ENCODE peak calls at places on chromosomes 11 and 22, in eight cellular contexts. One of them, this sample, is unnamed.

GRCh38 chr22:44026630-44027511 is 2.8 kb downstream of the PARVB start:
- DNase-seq in CD8-positive, alpha-beta T cell: peak; percentile 58
- DNase-seq in LHCN-M2: no peak
- DNase-seq in GM23248: peak; percentile 97
- DNase-seq in HepG2: no peak
- DNase-seq in NCI-H345: no peak
- DNase-seq in amygdala: no peak
- DNase-seq in T1000: peak; percentile 73
- DNase-seq in this sample: peak; percentile 92

GRCh38 chr11:65083134-65083833 is 556 bp downstream of the CDCA5 start:
- DNase-seq in CD8-positive, alpha-beta T cell: no peak
- DNase-seq in LHCN-M2: no peak
- DNase-seq in GM23248: peak; percentile 30
- DNase-seq in HepG2: no peak
- DNase-seq in NCI-H345: no peak
- DNase-seq in amygdala: no peak
- DNase-seq in T1000: no peak
- DNase-seq in this sample: no peak

GRCh38 chr11:94793822-94794221 is 25.7 kb downstream of the AMOTL1 start:
- DNase-seq in CD8-positive, alpha-beta T cell: no peak
- DNase-seq in LHCN-M2: peak; percentile 62
- DNase-seq in GM23248: peak; percentile 56
- DNase-seq in HepG2: no peak
- DNase-seq in NCI-H345: no peak
- DNase-seq in amygdala: no peak
- DNase-seq in T1000: no peak
- DNase-seq in this sample: no peak

GRCh38 chr11:10502065-10502680 is 38.8 kb downstream of the RNF141 start:
- DNase-seq in CD8-positive, alpha-beta T cell: no peak
- DNase-seq in LHCN-M2: no peak
- DNase-seq in GM23248: no peak
- DNase-seq in HepG2: no peak
- DNase-seq in NCI-H345: no peak
- DNase-seq in amygdala: no peak
- DNase-seq in T1000: no peak
- DNase-seq in this sample: no peak

GRCh38 chr11:76752321-76753175 is 30.6 kb upstream of the TSKU start:
- DNase-seq in CD8-positive, alpha-beta T cell: no peak
- DNase-seq in LHCN-M2: no peak
- DNase-seq in GM23248: peak; percentile 96
- DNase-seq in HepG2: no peak
- DNase-seq in NCI-H345: no peak
- DNase-seq in amygdala: no peak
- DNase-seq in T1000: no peak
- DNase-seq in this sample: peak; percentile 84

GRCh38 chr11:33942954-33943353 is 51.1 kb upstream of the LMO2 start:
- DNase-seq in CD8-positive, alpha-beta T cell: no peak
- DNase-seq in LHCN-M2: peak; percentile 87
- DNase-seq in GM23248: peak; percentile 94
- DNase-seq in HepG2: no peak
- DNase-seq in NCI-H345: no peak
- DNase-seq in amygdala: no peak
- DNase-seq in T1000: no peak
- DNase-seq in this sample: no peak

GRCh38 chr22:19998232-19998951 is 18.2 kb downstream of the ARVCF start:
- DNase-seq in CD8-positive, alpha-beta T cell: no peak
- DNase-seq in LHCN-M2: no peak
- DNase-seq in GM23248: no peak
- DNase-seq in HepG2: no peak
- DNase-seq in NCI-H345: no peak
- DNase-seq in amygdala: no peak
- DNase-seq in T1000: no peak
- DNase-seq in this sample: no peak

GRCh38 chr22:48589901-48590300 is 1237.8 kb downstream of the BRD1 start:
- DNase-seq in CD8-positive, alpha-beta T cell: no peak
- DNase-seq in LHCN-M2: no peak
- DNase-seq in GM23248: no peak
- DNase-seq in HepG2: no peak
- DNase-seq in NCI-H345: no peak
- DNase-seq in amygdala: no peak
- DNase-seq in T1000: no peak
- DNase-seq in this sample: no peak

GRCh38 chr22:27648853-27649252 is 152.7 kb downstream of the MN1 start:
- DNase-seq in CD8-positive, alpha-beta T cell: no peak
- DNase-seq in LHCN-M2: no peak
- DNase-seq in GM23248: no peak
- DNase-seq in HepG2: no peak
- DNase-seq in NCI-H345: no peak
- DNase-seq in amygdala: no peak
- DNase-seq in T1000: no peak
- DNase-seq in this sample: no peak

GRCh38 chr22:19109198-19110063 is 12.8 kb downstream of the DGCR2 start:
- DNase-seq in CD8-positive, alpha-beta T cell: peak; percentile 50
- DNase-seq in LHCN-M2: no peak
- DNase-seq in GM23248: peak; percentile 65
- DNase-seq in HepG2: peak; percentile 79
- DNase-seq in NCI-H345: no peak
- DNase-seq in amygdala: no peak
- DNase-seq in T1000: no peak
- DNase-seq in this sample: peak; percentile 76

GRCh38 chr11:33402066-33402465 is 144.9 kb downstream of the HIPK3 start:
- DNase-seq in CD8-positive, alpha-beta T cell: no peak
- DNase-seq in LHCN-M2: peak; percentile 30
- DNase-seq in GM23248: no peak
- DNase-seq in HepG2: no peak
- DNase-seq in NCI-H345: no peak
- DNase-seq in amygdala: no peak
- DNase-seq in T1000: no peak
- DNase-seq in this sample: no peak

GRCh38 chr11:6612816-6613136 is 760 bp upstream of the TAF10 start:
- DNase-seq in CD8-positive, alpha-beta T cell: no peak
- DNase-seq in LHCN-M2: no peak
- DNase-seq in GM23248: no peak
- DNase-seq in HepG2: peak; percentile 50
- DNase-seq in NCI-H345: peak; percentile 86
- DNase-seq in amygdala: no peak
- DNase-seq in T1000: no peak
- DNase-seq in this sample: no peak

GRCh38 chr11:78949976-78950690 is 375.5 kb upstream of the NARS2 start:
- DNase-seq in CD8-positive, alpha-beta T cell: no peak
- DNase-seq in LHCN-M2: no peak
- DNase-seq in GM23248: no peak
- DNase-seq in HepG2: no peak
- DNase-seq in NCI-H345: no peak
- DNase-seq in amygdala: no peak
- DNase-seq in T1000: no peak
- DNase-seq in this sample: no peak

GRCh38 chr11:67268036-67268683 is 1.9 kb downstream of the GRK2 start:
- DNase-seq in CD8-positive, alpha-beta T cell: peak; percentile 72
- DNase-seq in LHCN-M2: no peak
- DNase-seq in GM23248: no peak
- DNase-seq in HepG2: no peak
- DNase-seq in NCI-H345: no peak
- DNase-seq in amygdala: no peak
- DNase-seq in T1000: no peak
- DNase-seq in this sample: peak; percentile 75

GRCh38 chr11:9203715-9204311 is 61.3 kb downstream of the DENND5A start:
- DNase-seq in CD8-positive, alpha-beta T cell: peak; percentile 16
- DNase-seq in LHCN-M2: no peak
- DNase-seq in GM23248: no peak
- DNase-seq in HepG2: peak; percentile 10
- DNase-seq in NCI-H345: no peak
- DNase-seq in amygdala: no peak
- DNase-seq in T1000: no peak
- DNase-seq in this sample: no peak

GRCh38 chr11:66112640-66113098 is 42.6 kb downstream of the PACS1 start:
- DNase-seq in CD8-positive, alpha-beta T cell: no peak
- DNase-seq in LHCN-M2: peak; percentile 79
- DNase-seq in GM23248: peak; percentile 86
- DNase-seq in HepG2: no peak
- DNase-seq in NCI-H345: no peak
- DNase-seq in amygdala: no peak
- DNase-seq in T1000: no peak
- DNase-seq in this sample: no peak

GRCh38 chr11:121591405-121592033 is 138.8 kb upstream of the SORL1-AS1 start:
- DNase-seq in CD8-positive, alpha-beta T cell: peak; percentile 75
- DNase-seq in LHCN-M2: peak; percentile 66
- DNase-seq in GM23248: peak; percentile 84
- DNase-seq in HepG2: peak; percentile 59
- DNase-seq in NCI-H345: peak; percentile 73
- DNase-seq in amygdala: peak; percentile 12
- DNase-seq in T1000: peak; percentile 43
- DNase-seq in this sample: no peak

GRCh38 chr11:97860237-97860636 is 1160.5 kb upstream of the CNTN5 start:
- DNase-seq in CD8-positive, alpha-beta T cell: no peak
- DNase-seq in LHCN-M2: no peak
- DNase-seq in GM23248: no peak
- DNase-seq in HepG2: no peak
- DNase-seq in NCI-H345: no peak
- DNase-seq in amygdala: no peak
- DNase-seq in T1000: no peak
- DNase-seq in this sample: no peak

GRCh38 chr11:57179701-57180100 is 2.1 kb upstream of the LRRC55 start:
- DNase-seq in CD8-positive, alpha-beta T cell: no peak
- DNase-seq in LHCN-M2: no peak
- DNase-seq in GM23248: no peak
- DNase-seq in HepG2: no peak
- DNase-seq in NCI-H345: no peak
- DNase-seq in amygdala: no peak
- DNase-seq in T1000: no peak
- DNase-seq in this sample: no peak

GRCh38 chr22:33180371-33180770 is 122.2 kb upstream of the SYN3 start:
- DNase-seq in CD8-positive, alpha-beta T cell: no peak
- DNase-seq in LHCN-M2: no peak
- DNase-seq in GM23248: peak; percentile 38
- DNase-seq in HepG2: no peak
- DNase-seq in NCI-H345: no peak
- DNase-seq in amygdala: no peak
- DNase-seq in T1000: no peak
- DNase-seq in this sample: no peak

GRCh38 chr22:50529416-50530279 is at the start of gene TYMP:
- DNase-seq in CD8-positive, alpha-beta T cell: peak; percentile 56
- DNase-seq in LHCN-M2: no peak
- DNase-seq in GM23248: peak; percentile 82
- DNase-seq in HepG2: peak; percentile 19
- DNase-seq in NCI-H345: no peak
- DNase-seq in amygdala: no peak
- DNase-seq in T1000: no peak
- DNase-seq in this sample: peak; percentile 94

GRCh38 chr11:66559141-66559861 is 9.1 kb downstream of the CTSF start:
- DNase-seq in CD8-positive, alpha-beta T cell: peak; percentile 40
- DNase-seq in LHCN-M2: no peak
- DNase-seq in GM23248: peak; percentile 59
- DNase-seq in HepG2: no peak
- DNase-seq in NCI-H345: no peak
- DNase-seq in amygdala: no peak
- DNase-seq in T1000: no peak
- DNase-seq in this sample: no peak

GRCh38 chr22:24424901-24425775 is 2.3 kb upstream of the ADORA2A start:
- DNase-seq in CD8-positive, alpha-beta T cell: no peak
- DNase-seq in LHCN-M2: no peak
- DNase-seq in GM23248: no peak
- DNase-seq in HepG2: no peak
- DNase-seq in NCI-H345: no peak
- DNase-seq in amygdala: no peak
- DNase-seq in T1000: no peak
- DNase-seq in this sample: no peak

GRCh38 chr22:32909561-32910348 is 108.2 kb downstream of the TIMP3 start:
- DNase-seq in CD8-positive, alpha-beta T cell: no peak
- DNase-seq in LHCN-M2: no peak
- DNase-seq in GM23248: no peak
- DNase-seq in HepG2: no peak
- DNase-seq in NCI-H345: no peak
- DNase-seq in amygdala: no peak
- DNase-seq in T1000: no peak
- DNase-seq in this sample: no peak

GRCh38 chr11:70517996-70518907 is 119.9 kb downstream of the CTTN start:
- DNase-seq in CD8-positive, alpha-beta T cell: no peak
- DNase-seq in LHCN-M2: peak; percentile 82
- DNase-seq in GM23248: peak; percentile 93
- DNase-seq in HepG2: no peak
- DNase-seq in NCI-H345: no peak
- DNase-seq in amygdala: no peak
- DNase-seq in T1000: peak; percentile 76
- DNase-seq in this sample: no peak

GRCh38 chr11:11306855-11307254 is 46.2 kb downstream of the CSNK2A3 start:
- DNase-seq in CD8-positive, alpha-beta T cell: no peak
- DNase-seq in LHCN-M2: peak; percentile 56
- DNase-seq in GM23248: peak; percentile 64
- DNase-seq in HepG2: no peak
- DNase-seq in NCI-H345: no peak
- DNase-seq in amygdala: no peak
- DNase-seq in T1000: no peak
- DNase-seq in this sample: no peak

GRCh38 chr22:32991353-32992115 is 66.6 kb downstream of the SYN3 start:
- DNase-seq in CD8-positive, alpha-beta T cell: no peak
- DNase-seq in LHCN-M2: no peak
- DNase-seq in GM23248: peak; percentile 53
- DNase-seq in HepG2: no peak
- DNase-seq in NCI-H345: no peak
- DNase-seq in amygdala: no peak
- DNase-seq in T1000: no peak
- DNase-seq in this sample: peak; percentile 36

GRCh38 chr11:26947379-26947844 is 46.5 kb upstream of the FIBIN start:
- DNase-seq in CD8-positive, alpha-beta T cell: no peak
- DNase-seq in LHCN-M2: peak; percentile 94
- DNase-seq in GM23248: peak; percentile 98
- DNase-seq in HepG2: no peak
- DNase-seq in NCI-H345: no peak
- DNase-seq in amygdala: no peak
- DNase-seq in T1000: peak; percentile 74
- DNase-seq in this sample: no peak

GRCh38 chr11:69305885-69306540 is 12.1 kb downstream of the MYEOV start:
- DNase-seq in CD8-positive, alpha-beta T cell: no peak
- DNase-seq in LHCN-M2: no peak
- DNase-seq in GM23248: no peak
- DNase-seq in HepG2: no peak
- DNase-seq in NCI-H345: no peak
- DNase-seq in amygdala: no peak
- DNase-seq in T1000: no peak
- DNase-seq in this sample: no peak

GRCh38 chr22:40009953-40010751 is 15.4 kb downstream of the FAM83F start:
- DNase-seq in CD8-positive, alpha-beta T cell: peak; percentile 59
- DNase-seq in LHCN-M2: no peak
- DNase-seq in GM23248: no peak
- DNase-seq in HepG2: no peak
- DNase-seq in NCI-H345: no peak
- DNase-seq in amygdala: no peak
- DNase-seq in T1000: no peak
- DNase-seq in this sample: no peak

GRCh38 chr11:126163074-126163700 is 48.3 kb downstream of the RPUSD4 start:
- DNase-seq in CD8-positive, alpha-beta T cell: no peak
- DNase-seq in LHCN-M2: peak; percentile 97
- DNase-seq in GM23248: peak; percentile 98
- DNase-seq in HepG2: peak; percentile 68
- DNase-seq in NCI-H345: peak; percentile 14
- DNase-seq in amygdala: no peak
- DNase-seq in T1000: peak; percentile 64
- DNase-seq in this sample: no peak